ENCODE peak calls at places on chromosomes 6 and 20, in five cellular contexts. V is PC-3, Z is dorsolateral prefrontal cortex, R is T-cell, U is BE2C. Q is an unnamed sample.

GRCh38 chr6:4800662-4801061 is 24.5 kb downstream of the CDYL start:
- DNase-seq in U (no peak), V (no peak), R (no peak), Z (no peak), Q (no peak)

GRCh38 chr20:31674895-31675827 is 37.4 kb downstream of the COX4I2 start:
- DNase-seq in Z (peak; percentile 64), V (peak; percentile 86), U (peak; percentile 55), R (peak; percentile 63), Q (peak; percentile 95)

GRCh38 chr6:56958481-56958880 is 3.6 kb downstream of the BEND6 start:
- DNase-seq in U (no peak), V (no peak), Z (no peak), R (no peak), Q (peak; percentile 67)

GRCh38 chr6:44304282-44305199 is 8.6 kb downstream of the AARS2 start:
- DNase-seq in Z (no peak), V (peak; percentile 35), R (peak; percentile 24), U (peak; percentile 64), Q (peak; percentile 59)

GRCh38 chr20:47669157-47669425 is 116.2 kb downstream of the SULF2 start:
- DNase-seq in Z (no peak), V (no peak), R (no peak), U (no peak), Q (no peak)

GRCh38 chr20:51631011-51631950 is 88.8 kb upstream of the NFATC2 start:
- DNase-seq in R (no peak), V (peak; percentile 100), U (no peak), Z (no peak), Q (peak; percentile 100)

GRCh38 chr6:72760130-72760793 is 138.4 kb downstream of the KCNQ5 start:
- DNase-seq in Z (no peak), R (no peak), V (no peak), U (no peak), Q (no peak)

GRCh38 chr20:6061544-6061943 is 7.7 kb upstream of the LRRN4 start:
- DNase-seq in Z (no peak), U (no peak), R (no peak), V (no peak), Q (no peak)

GRCh38 chr6:16805190-16805860 is 44.1 kb upstream of the ATXN1 start:
- DNase-seq in U (no peak), R (no peak), V (peak; percentile 69), Z (no peak), Q (no peak)

GRCh38 chr6:149335924-149336323 is 18.4 kb downstream of the TAB2 start:
- DNase-seq in Z (no peak), R (no peak), V (peak; percentile 81), U (no peak), Q (peak; percentile 90)

GRCh38 chr6:158387036-158387435 is 74.8 kb downstream of the TULP4 start:
- DNase-seq in V (no peak), U (no peak), Z (no peak), R (no peak), Q (peak; percentile 15)

GRCh38 chr6:100846276-100846675 is 34.9 kb downstream of the ASCC3 start:
- DNase-seq in V (peak; percentile 36), U (no peak), Z (no peak), R (no peak), Q (no peak)

GRCh38 chr6:3209114-3210023 is 18.1 kb downstream of the TUBB2B start:
- DNase-seq in V (peak; percentile 99), R (no peak), U (peak; percentile 72), Z (peak; percentile 54), Q (peak; percentile 99)

GRCh38 chr20:23582293-23582692 is 14.0 kb upstream of the CST9L start:
- DNase-seq in R (no peak), U (no peak), V (no peak), Z (no peak), Q (no peak)

GRCh38 chr6:27505209-27506027 is 32.5 kb upstream of the ZNF184 start:
- DNase-seq in V (peak; percentile 87), U (peak; percentile 73), Z (no peak), R (peak; percentile 38), Q (peak; percentile 91)

GRCh38 chr6:134878136-134878535 is 71.8 kb downstream of the ALDH8A1 start:
- DNase-seq in Z (no peak), V (no peak), R (no peak), U (no peak), Q (no peak)

GRCh38 chr20:595330-596308 is 14.5 kb downstream of the TCF15 start:
- DNase-seq in U (no peak), Z (no peak), V (no peak), R (no peak), Q (no peak)

GRCh38 chr20:58693226-58694006 is 816 bp downstream of the NPEPL1 start:
- DNase-seq in V (peak; percentile 29), U (no peak), Z (no peak), R (no peak), Q (peak; percentile 34)

GRCh38 chr6:149060985-149061760 is 256.3 kb upstream of the TAB2 start:
- DNase-seq in V (peak; percentile 83), U (peak; percentile 74), R (no peak), Z (no peak), Q (no peak)

GRCh38 chr6:2875840-2876207 is 27.3 kb downstream of the SERPINB9 start:
- DNase-seq in R (peak; percentile 40), V (no peak), U (no peak), Z (no peak), Q (peak; percentile 37)

GRCh38 chr6:101444717-101445116 is 51.2 kb downstream of the GRIK2 start:
- DNase-seq in V (no peak), U (peak; percentile 52), Z (no peak), R (no peak), Q (no peak)

GRCh38 chr6:2797564-2798014 is 32.4 kb downstream of the WRNIP1 start:
- DNase-seq in U (no peak), R (no peak), V (no peak), Z (no peak), Q (no peak)

GRCh38 chr6:106510090-106510970 is 119.0 kb downstream of the RTN4IP1 start:
- DNase-seq in V (peak; percentile 85), U (no peak), R (peak; percentile 67), Z (no peak), Q (peak; percentile 60)

GRCh38 chr6:45892696-45893095 is 123.0 kb downstream of the CLIC5 start:
- DNase-seq in V (no peak), U (no peak), R (no peak), Z (no peak), Q (no peak)

GRCh38 chr6:44058617-44059358 is 68.5 kb downstream of the MRPL14 start:
- DNase-seq in Z (no peak), V (peak; percentile 98), U (peak; percentile 74), R (no peak), Q (peak; percentile 100)